ENCODE peak calls at places on chromosomes 11 and 22, in nine cellular contexts. Z, X, J, U, D, H, P, V and L are unnamed samples.

GRCh38 chr11:5380740-5381342 is 2.8 kb upstream of the OR51M1 start:
- DNase-seq in U (no peak), X (peak), D (no peak), J (peak), H (peak), P (peak), Z (peak), V (no peak), L (peak)

GRCh38 chr11:14248577-14248976 is 110.4 kb downstream of the RRAS2 start:
- DNase-seq in X (no peak), U (no peak), V (no peak), J (no peak), D (no peak), H (no peak), Z (no peak), P (no peak), L (no peak)

GRCh38 chr11:35166369-35167360 is 27.7 kb downstream of the CD44 start:
- DNase-seq in U (no peak), D (no peak), P (peak), V (peak), Z (no peak), J (no peak), H (no peak), X (no peak), L (no peak)

GRCh38 chr22:46737976-46738641 is at the start of gene CERK:
- DNase-seq in D (peak), Z (peak), H (no peak), X (peak), V (peak), P (no peak), J (peak), U (no peak), L (peak)

GRCh38 chr11:58061813-58062212 is 31.1 kb downstream of the OR6Q1 start:
- DNase-seq in D (no peak), X (no peak), V (no peak), J (no peak), P (no peak), U (no peak), Z (no peak), H (no peak), L (no peak)

GRCh38 chr11:1852885-1853284 is at the start of gene LSP1:
- DNase-seq in X (peak), D (peak), J (peak), H (no peak), V (no peak), Z (no peak), P (no peak), U (no peak), L (peak)

GRCh38 chr11:130407978-130408377 is 20.4 kb downstream of the ADAMTS8 start:
- DNase-seq in X (peak), H (no peak), Z (no peak), J (no peak), D (no peak), P (peak), V (peak), U (no peak), L (no peak)

GRCh38 chr11:122861631-122862030 is 20.9 kb upstream of the JHY start:
- DNase-seq in X (no peak), J (no peak), D (no peak), H (no peak), U (no peak), P (no peak), Z (no peak), V (no peak), L (no peak)

GRCh38 chr11:72391638-72392423 is 42.5 kb downstream of the CLPB start:
- DNase-seq in X (no peak), V (no peak), Z (no peak), H (no peak), U (no peak), P (no peak), D (peak), J (peak), L (no peak)

GRCh38 chr11:68321293-68322030 is 9.1 kb downstream of the LRP5 start:
- DNase-seq in D (no peak), X (no peak), P (no peak), J (no peak), Z (no peak), H (no peak), V (no peak), U (no peak), L (peak)
- TF ChIP-seq POLR2A in D (no peak), X (no peak), P (no peak), J (no peak), Z (no peak), H (no peak), V (no peak), U (no peak), L (no peak)

DNA sequence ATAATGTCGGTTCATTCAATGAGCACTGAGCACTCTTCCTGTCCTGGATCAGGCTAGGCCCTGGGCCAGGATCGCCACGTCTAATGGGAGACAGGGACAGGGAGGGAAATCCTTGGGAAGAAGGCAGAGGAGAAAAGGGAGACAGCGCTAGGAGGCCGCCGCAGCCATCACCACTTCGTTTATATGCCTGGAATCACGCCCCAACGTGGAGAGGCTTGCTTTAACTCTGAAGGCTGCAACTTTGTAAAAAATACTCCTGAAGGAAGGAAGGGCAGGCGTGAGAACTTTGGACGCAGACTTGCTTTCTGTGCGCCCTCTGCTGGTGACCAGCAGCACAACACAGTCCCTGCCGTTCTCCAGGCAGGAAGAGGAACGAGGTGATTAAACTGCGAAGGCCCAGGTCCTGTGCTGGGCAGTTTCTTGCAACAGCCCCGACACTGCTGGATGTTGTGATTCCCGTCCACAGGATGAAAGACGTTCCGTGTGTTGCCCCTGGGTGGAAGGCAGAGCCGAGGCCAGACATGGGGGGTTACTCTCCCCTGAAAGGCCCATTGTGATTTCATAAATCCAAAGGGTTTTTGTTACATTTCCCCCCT is 22.1 kb downstream of the RIBC2 start:
- DNase-seq in J (peak), H (peak), D (no peak), U (no peak), Z (peak), V (peak), P (peak), X (peak), L (peak)
- TF ChIP-seq POLR2AphosphoS5 in J (no peak), H (peak), D (no peak), U (peak), Z (peak), V (peak), P (peak), X (peak), L (no peak)

DNA sequence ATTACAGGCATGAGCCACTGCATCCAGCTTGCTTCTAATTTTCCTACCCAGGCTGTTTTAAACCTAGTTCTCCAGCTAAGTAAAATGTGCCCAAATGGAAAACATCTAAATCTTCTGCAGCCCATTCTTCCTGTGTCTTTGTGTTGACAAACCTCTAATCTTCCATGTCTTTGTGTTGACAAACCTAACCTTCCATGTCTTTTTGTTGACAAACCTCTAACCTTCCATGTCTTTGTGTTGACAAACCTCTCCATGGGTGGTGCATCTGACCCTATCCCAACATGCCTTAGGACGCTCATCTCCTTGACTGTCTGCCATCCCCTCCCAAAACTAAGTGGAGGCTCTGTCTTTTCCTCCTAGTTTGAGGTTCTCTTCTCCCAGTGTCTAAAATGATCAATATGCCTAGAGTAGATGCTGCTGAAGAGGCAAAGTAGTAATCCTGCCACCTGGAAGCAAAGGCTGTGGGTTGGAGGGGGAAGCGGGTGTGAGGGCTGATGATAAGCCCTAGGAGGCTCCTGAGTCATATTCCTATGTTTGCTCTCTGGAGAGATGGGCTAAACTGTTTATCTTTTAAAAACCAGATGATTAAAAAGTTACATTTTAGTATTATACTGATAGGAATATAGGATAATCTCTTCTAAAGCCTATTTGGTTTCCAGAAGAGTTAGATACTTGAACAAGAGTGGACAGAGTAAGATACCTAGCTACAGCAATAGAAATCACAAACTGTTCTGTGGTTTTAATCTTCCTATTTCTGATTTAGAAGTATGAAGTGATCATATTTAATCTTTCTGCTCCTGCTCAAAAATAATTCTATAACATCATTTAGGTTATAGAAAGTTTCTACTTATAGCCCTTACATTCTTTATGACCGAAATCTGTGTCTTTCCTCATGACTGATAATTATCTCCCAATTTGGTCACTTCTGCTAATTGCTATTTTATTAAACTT is 7.9 kb downstream of the FEN1 start:
- DNase-seq in D (no peak), J (no peak), P (no peak), U (no peak), H (no peak), Z (no peak), X (no peak), V (no peak), L (no peak)
- TF ChIP-seq POLR2A in D (no peak), J (no peak), P (no peak), U (no peak), H (no peak), Z (no peak), X (no peak), V (no peak), L (no peak)

GRCh38 chr11:120547871-120548681 is 36.5 kb downstream of the GRIK4 start:
- DNase-seq in D (peak), Z (peak), P (peak), V (peak), H (peak), X (peak), U (no peak), J (no peak), L (peak)
- TF ChIP-seq POLR2AphosphoS5 in D (peak), Z (peak), P (peak), V (no peak), H (no peak), X (no peak), U (peak), J (no peak), L (no peak)

DNA sequence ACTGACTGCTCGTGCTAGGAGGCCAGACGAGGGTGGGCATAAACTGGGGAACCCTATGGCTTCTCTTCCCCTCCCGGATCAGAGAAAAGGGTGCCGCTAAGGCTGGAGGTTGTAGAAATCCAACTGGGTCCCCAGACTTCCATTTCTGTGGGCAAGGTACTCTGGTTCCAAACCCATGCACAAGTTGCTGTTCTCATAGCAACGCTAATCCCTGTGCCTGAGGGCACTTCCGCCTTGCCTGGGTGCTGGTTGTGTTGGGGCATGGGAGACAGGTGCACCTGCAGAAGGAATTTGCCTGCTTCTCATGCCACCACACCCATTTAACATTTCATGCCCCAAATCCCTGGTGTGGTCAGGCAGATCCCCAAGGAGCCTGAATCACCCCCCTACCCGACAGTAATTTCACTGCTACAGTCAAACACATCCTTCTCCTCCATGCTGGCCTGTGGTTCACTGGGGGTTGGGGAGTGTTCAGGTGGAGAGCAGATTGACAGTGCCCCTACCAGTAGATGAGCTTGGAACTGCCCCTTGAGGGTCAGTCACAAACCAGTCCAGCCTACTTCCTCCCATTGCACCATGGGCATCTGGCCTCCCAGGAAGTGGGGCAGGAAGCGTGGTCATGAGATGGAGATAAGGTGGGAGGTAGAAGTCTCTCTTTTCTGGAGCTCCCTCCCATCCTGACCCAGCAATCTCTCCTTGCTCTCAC is 1.2 kb downstream of the C2CD2L start:
- DNase-seq in H (peak), X (peak), P (no peak), V (no peak), Z (peak), U (no peak), J (peak), D (no peak), L (peak)
- TF ChIP-seq POLR2A in H (no peak), X (no peak), P (no peak), V (no peak), Z (no peak), U (no peak), J (no peak), D (no peak), L (no peak)

GRCh38 chr11:111001986-111002616 is 243.4 kb upstream of the POU2AF2 start:
- DNase-seq in P (no peak), X (no peak), U (no peak), V (no peak), H (no peak), Z (no peak), D (no peak), J (no peak), L (no peak)
- TF ChIP-seq POLR2AphosphoS5 in P (no peak), X (no peak), U (no peak), V (no peak), H (no peak), Z (no peak), D (no peak), J (no peak), L (peak)

DNA sequence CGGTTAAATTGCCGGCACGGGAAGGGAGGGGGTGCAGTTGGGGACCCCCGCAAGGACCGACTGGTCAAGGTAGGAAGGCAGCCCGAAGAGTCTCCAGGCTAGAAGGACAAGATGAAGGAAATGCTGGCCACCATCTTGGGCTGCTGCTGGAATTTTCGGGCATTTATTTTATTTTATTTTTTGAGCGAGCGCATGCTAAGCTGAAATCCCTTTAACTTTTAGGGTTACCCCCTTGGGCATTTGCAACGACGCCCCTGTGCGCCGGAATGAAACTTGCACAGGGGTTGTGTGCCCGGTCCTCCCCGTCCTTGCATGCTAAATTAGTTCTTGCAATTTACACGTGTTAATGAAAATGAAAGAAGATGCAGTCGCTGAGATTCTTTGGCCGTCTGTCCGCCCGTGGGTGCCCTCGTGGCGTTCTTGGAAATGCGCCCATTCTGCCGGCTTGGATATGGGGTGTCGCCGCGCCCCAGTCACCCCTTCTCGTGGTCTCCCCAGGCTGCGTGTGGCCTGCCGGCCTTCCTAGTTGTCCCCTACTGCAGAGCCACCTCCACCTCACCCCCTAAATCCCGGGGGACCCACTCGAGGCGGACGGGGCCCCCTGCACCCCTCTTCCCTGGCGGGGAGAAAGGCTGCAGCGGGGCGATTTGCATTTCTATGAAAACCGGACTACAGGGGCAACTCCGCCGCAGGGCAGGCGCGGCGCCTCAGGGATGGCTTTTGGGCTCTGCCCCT is 529 bp upstream of the CCND1 start:
- DNase-seq in X (peak), P (no peak), Z (no peak), D (no peak), H (no peak), J (no peak), U (no peak), V (peak), L (peak)
- TF ChIP-seq POLR2A in X (no peak), P (no peak), Z (no peak), D (no peak), H (no peak), J (no peak), U (no peak), V (no peak), L (no peak)

DNA sequence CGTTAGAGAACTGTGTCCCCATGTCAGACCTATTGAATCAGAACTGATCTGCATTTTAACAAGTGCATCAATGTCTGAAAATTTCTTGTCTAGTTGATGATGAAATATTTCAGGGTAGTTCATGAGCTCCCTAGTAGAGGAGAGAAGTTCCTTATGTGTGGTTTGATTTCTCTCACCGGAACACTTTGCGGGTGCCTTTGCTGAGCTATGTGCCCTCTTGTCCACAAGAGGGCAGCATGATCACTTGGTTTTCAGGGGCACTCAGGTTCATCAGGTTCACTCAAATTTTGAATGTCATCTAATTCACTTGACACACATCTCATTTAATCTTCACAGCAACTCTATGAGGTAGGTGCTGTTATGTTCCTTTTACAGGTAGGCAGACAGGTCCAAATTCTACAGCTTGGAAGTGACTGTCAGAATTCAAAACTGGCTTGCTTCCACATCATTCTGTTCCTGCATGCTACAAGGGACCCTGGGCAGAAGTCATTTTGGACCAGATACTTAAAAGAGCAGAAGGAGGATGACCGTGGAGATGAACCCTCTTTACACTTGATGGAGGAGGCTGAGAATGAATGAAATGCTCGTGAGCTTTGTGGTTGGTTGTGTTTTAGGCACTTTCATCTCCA is 55.6 kb downstream of the P4HA3 start:
- DNase-seq in Z (peak), P (peak), D (no peak), V (no peak), U (no peak), H (no peak), X (peak), J (peak), L (peak)
- TF ChIP-seq POLR2AphosphoS5 in Z (peak), P (no peak), D (no peak), V (no peak), U (no peak), H (no peak), X (no peak), J (no peak), L (peak)